ENCODE peak calls at places on chromosomes 13 and 19, in four cellular contexts. D, I, U and K are unnamed samples.

GRCh38 chr13:114131581-114132418 is 623 bp downstream of the RASA3 start:
- DNase-seq in D (no peak), I (no peak), U (peak), K (peak)

GRCh38 chr19:355134-355533 is 10.5 kb upstream of the MIER2 start:
- DNase-seq in D (no peak), I (no peak), U (no peak), K (no peak)

GRCh38 chr19:4373601-4374441 is 26.5 kb downstream of the SH3GL1 start:
- DNase-seq in D (peak), I (peak), U (no peak), K (no peak)

GRCh38 chr19:35030257-35031071 is at the start of gene SCN1B:
- DNase-seq in D (peak), I (peak), U (peak), K (peak)

GRCh38 chr19:4007836-4008539 is 452 bp downstream of the PIAS4 start:
- DNase-seq in D (no peak), I (no peak), U (no peak), K (no peak)

GRCh38 chr19:58577581-58578429 is 4.7 kb upstream of the MZF1 start:
- DNase-seq in D (no peak), I (no peak), U (no peak), K (no peak)

GRCh38 chr13:111505175-111505777 is 184.8 kb downstream of the TEX29 start:
- DNase-seq in D (no peak), I (no peak), U (peak), K (no peak)

GRCh38 chr13:114021464-114022308 is 47.8 kb upstream of the C13orf46 start:
- DNase-seq in D (no peak), I (no peak), U (no peak), K (no peak)

GRCh38 chr13:102212729-102213128 is 189.1 kb downstream of the FGF14 start:
- DNase-seq in D (no peak), I (no peak), U (no peak), K (no peak)

GRCh38 chr13:112172017-112172416 is 105.1 kb downstream of the SOX1 start:
- DNase-seq in D (no peak), I (no peak), U (no peak), K (no peak)

GRCh38 chr19:42563352-42564210 is 31.1 kb downstream of the CEACAM8 start:
- DNase-seq in D (no peak), I (peak), U (peak), K (peak)

GRCh38 chr19:44757735-44758505 is 9.4 kb downstream of the BCL3 start:
- DNase-seq in D (peak), I (peak), U (no peak), K (peak)

GRCh38 chr13:112905086-112905485 is 63.9 kb upstream of the MCF2L start:
- DNase-seq in D (no peak), I (no peak), U (no peak), K (no peak)

GRCh38 chr19:48325265-48325910 is at the start of gene EMP3:
- DNase-seq in D (peak), I (no peak), U (peak), K (peak)

GRCh38 chr19:47445937-47446402 is 25.7 kb downstream of the SLC8A2 start:
- DNase-seq in D (no peak), I (no peak), U (peak), K (no peak)

GRCh38 chr13:95156208-95156607 is 145.0 kb downstream of the ABCC4 start:
- DNase-seq in D (no peak), I (no peak), U (peak), K (peak)

GRCh38 chr13:23547000-23547590 is 23.1 kb upstream of the TNFRSF19 start:
- DNase-seq in D (peak), I (no peak), U (no peak), K (peak)

GRCh38 chr13:39565036-39565949 is 37.7 kb downstream of the LHFPL6 start:
- DNase-seq in D (no peak), I (no peak), U (peak), K (peak)
- H3K4me3 ChIP-seq in D (no peak), I (no peak), U (peak), K (peak)

GRCh38 chr13:40586886-40587285 is 79.6 kb downstream of the FOXO1 start:
- DNase-seq in D (no peak), I (no peak), U (no peak), K (no peak)
- TF ChIP-seq CTCF in D (no peak), I (no peak), U (no peak), K (no peak)

GRCh38 chr19:7920520-7921301 is 573 bp downstream of the SNAPC2 start:
- DNase-seq in D (peak), I (peak), U (peak), K (peak)

GRCh38 chr19:7916908-7917291 is 2.3 kb downstream of the TGFBR3L start:
- DNase-seq in D (no peak), I (no peak), U (no peak), K (no peak)

GRCh38 chr19:7919681-7920519 is at the start of gene SNAPC2:
- DNase-seq in D (peak), I (peak), U (peak), K (peak)

GRCh38 chr19:7917292-7918061 is 2.7 kb upstream of the SNAPC2 start:
- DNase-seq in D (no peak), I (peak), U (peak), K (peak)

GRCh38 chr19:7918615-7919421 is 1.3 kb upstream of the SNAPC2 start:
- DNase-seq in D (no peak), I (no peak), U (no peak), K (no peak)
- H3K4me3 ChIP-seq in D (peak), I (peak), U (no peak), K (no peak)

GRCh38 chr13:26601669-26602068 is 44.2 kb downstream of the WASF3 start:
- DNase-seq in D (no peak), I (no peak), U (no peak), K (no peak)

GRCh38 chr13:26604784-26605183 is 47.3 kb downstream of the WASF3 start:
- DNase-seq in D (no peak), I (no peak), U (no peak), K (no peak)

GRCh38 chr13:26602783-26603182 is 45.3 kb downstream of the WASF3 start:
- DNase-seq in D (no peak), I (no peak), U (no peak), K (no peak)

GRCh38 chr13:26600345-26600761 is 42.9 kb downstream of the WASF3 start:
- DNase-seq in D (no peak), I (no peak), U (no peak), K (no peak)

GRCh38 chr13:26605845-26606244 is 48.4 kb downstream of the WASF3 start:
- DNase-seq in D (no peak), I (no peak), U (peak), K (no peak)
- TF ChIP-seq CTCF in D (no peak), I (no peak), U (no peak), K (peak)

DNA sequence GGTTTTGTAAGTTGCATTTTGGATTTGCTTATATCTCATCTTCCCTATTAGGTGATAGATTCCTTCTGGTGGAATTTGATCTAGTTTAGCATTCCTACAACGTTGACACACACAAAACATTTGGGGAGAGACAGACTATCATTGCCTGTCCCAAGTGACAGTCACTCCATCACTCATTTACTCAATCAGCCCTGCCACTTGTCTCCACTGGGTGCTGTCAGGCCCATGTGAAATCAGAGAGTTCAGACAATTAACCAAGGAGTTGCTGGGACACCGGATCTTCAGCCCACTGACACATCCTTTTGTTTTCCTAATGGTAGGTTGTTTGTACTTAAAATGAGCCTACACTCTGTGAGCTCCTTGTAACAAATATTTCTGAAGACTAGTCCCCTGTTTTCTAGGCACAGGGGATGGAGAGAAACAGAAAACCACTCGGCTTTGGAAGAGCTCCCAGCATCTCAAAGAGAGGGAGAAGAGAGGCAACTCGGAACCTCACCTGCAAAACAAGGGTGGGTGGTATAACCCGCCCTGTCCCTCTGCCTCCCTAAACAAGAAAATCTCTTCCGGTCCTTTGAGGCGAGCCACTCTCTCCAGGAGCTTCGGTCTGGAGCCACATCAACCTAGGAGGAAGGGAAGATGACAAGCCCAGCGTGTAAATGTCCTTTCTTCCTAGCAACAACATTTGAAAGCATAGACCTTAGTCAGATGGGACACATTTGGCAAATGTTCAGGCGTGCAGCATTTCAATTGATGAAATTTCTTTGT is 440.9 kb upstream of the KLF12 start:
- DNase-seq in D (no peak), I (no peak), U (no peak), K (peak)
- H3K4me3 ChIP-seq in D (peak), I (peak), U (peak), K (peak)

DNA sequence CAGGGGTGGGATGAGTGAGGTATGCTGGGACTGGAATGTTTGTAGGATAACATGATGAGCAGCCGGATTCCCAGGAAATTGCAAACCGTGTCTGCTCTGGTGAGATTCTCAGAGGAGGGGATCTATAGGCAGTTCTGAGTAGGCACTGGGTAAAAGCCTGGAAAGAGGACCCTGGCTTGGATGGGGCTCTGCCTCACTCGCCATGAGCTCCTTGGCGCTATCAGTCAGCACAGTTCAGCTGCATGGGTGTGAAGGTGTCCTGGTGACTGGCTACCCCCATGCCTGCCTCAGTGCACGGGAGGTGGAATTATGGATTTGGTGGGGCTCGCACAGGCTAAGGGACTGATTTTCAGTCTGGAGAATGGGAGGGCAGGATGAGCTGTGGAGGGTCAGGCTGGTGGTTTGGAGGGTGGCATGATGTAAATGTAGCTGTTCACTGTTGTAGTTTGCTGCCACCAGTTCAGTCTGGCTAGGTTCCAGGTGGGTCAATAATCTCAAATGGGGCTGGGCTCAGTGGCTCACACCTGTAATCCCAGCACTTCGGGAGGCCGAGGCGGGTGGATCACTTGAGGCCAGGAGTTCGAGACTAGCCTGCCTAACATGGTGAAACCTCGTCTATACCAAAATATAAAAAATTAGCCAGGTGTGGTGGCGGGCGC is 9.2 kb upstream of the ZNF627 start:
- DNase-seq in D (no peak), I (no peak), U (no peak), K (no peak)
- TF ChIP-seq CTCF in D (no peak), I (peak), U (no peak), K (no peak)

DNA sequence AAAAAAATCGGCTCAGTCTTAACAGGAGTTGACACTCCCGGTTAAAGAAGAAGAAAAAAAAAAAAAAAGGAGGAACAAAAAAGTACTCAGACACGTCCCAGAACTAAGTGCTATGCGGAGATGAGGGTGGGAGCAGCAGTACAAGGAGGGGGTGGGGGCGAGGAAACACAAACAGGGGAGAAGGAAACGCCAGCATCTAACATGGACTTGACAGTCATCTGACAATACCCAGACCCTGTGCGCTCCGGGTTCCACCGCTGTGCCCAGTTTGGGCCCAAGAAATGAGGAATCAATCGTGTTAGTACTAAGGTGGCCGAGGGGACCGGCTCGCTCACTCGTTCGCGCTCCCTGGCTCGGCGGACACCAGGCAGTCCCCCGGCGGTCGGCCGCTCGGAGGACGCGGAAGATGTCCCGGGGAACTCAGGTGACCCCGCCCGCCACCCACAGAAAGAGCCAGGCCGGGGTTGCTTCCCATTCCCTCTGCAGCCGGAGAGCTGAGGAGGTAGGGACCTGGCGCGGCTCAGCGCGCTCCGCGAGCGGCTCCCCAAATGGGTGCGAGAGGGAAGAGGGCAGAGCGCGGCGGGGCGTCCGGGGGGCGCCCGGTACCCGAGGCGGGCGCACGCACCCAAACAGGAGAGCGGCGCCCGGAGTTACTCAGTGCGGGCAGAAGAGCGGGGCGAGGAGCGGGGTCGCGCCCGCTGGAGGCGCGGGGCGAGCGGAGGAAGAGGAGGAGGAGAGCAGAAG is 648 bp downstream of the TSHZ3 start:
- DNase-seq in D (peak), I (no peak), U (peak), K (peak)
- H3K4me3 ChIP-seq in D (peak), I (peak), U (peak), K (peak)